ENCODE peak calls at places on chromosomes 1 and 21, in five cellular contexts. One of them, this sample, is unnamed.

GRCh38 chr1:107003972-107004371 is 52.5 kb upstream of the PRMT6 start:
- DNase-seq in stimulated activated CD8-positive, alpha-beta memory T cell treated with anti-CD3 and anti-CD28 coated beads, Interleukin-4, amount 100 ng/mL, for 1 hour: no peak
- DNase-seq in H4: no peak
- DNase-seq in psoas muscle: no peak
- DNase-seq in WTC11: no peak
- DNase-seq in this sample: no peak

GRCh38 chr1:54807756-54808155 is 6.6 kb upstream of the TTC22 start:
- DNase-seq in stimulated activated CD8-positive, alpha-beta memory T cell treated with anti-CD3 and anti-CD28 coated beads, Interleukin-4, amount 100 ng/mL, for 1 hour: no peak
- DNase-seq in H4: no peak
- DNase-seq in psoas muscle: no peak
- DNase-seq in WTC11: no peak
- DNase-seq in this sample: no peak

GRCh38 chr1:100767176-100767876 is 47.8 kb downstream of the VCAM1 start:
- DNase-seq in stimulated activated CD8-positive, alpha-beta memory T cell treated with anti-CD3 and anti-CD28 coated beads, Interleukin-4, amount 100 ng/mL, for 1 hour: no peak
- DNase-seq in H4: no peak
- DNase-seq in psoas muscle: no peak
- DNase-seq in WTC11: no peak
- DNase-seq in this sample: no peak

GRCh38 chr21:44960141-44961092 is 20.6 kb downstream of the SLX9 start:
- DNase-seq in stimulated activated CD8-positive, alpha-beta memory T cell treated with anti-CD3 and anti-CD28 coated beads, Interleukin-4, amount 100 ng/mL, for 1 hour: no peak
- DNase-seq in H4: no peak
- DNase-seq in psoas muscle: peak; percentile 48
- DNase-seq in WTC11: no peak
- DNase-seq in this sample: no peak

GRCh38 chr1:18581420-18581880 is 49.2 kb upstream of the PAX7 start:
- DNase-seq in stimulated activated CD8-positive, alpha-beta memory T cell treated with anti-CD3 and anti-CD28 coated beads, Interleukin-4, amount 100 ng/mL, for 1 hour: no peak
- DNase-seq in H4: peak; percentile 29
- DNase-seq in psoas muscle: peak; percentile 56
- DNase-seq in WTC11: peak; percentile 81
- DNase-seq in this sample: no peak

GRCh38 chr1:220689696-220690095 is 467 bp upstream of the C1orf115 start:
- DNase-seq in stimulated activated CD8-positive, alpha-beta memory T cell treated with anti-CD3 and anti-CD28 coated beads, Interleukin-4, amount 100 ng/mL, for 1 hour: no peak
- DNase-seq in H4: no peak
- DNase-seq in psoas muscle: no peak
- DNase-seq in WTC11: no peak
- DNase-seq in this sample: no peak

GRCh38 chr1:58310881-58311280 is 235.6 kb downstream of the OMA1 start:
- DNase-seq in stimulated activated CD8-positive, alpha-beta memory T cell treated with anti-CD3 and anti-CD28 coated beads, Interleukin-4, amount 100 ng/mL, for 1 hour: no peak
- DNase-seq in H4: no peak
- DNase-seq in psoas muscle: no peak
- DNase-seq in WTC11: no peak
- DNase-seq in this sample: no peak

GRCh38 chr1:3668585-3669300 is 16.4 kb downstream of the TP73 start:
- DNase-seq in stimulated activated CD8-positive, alpha-beta memory T cell treated with anti-CD3 and anti-CD28 coated beads, Interleukin-4, amount 100 ng/mL, for 1 hour: no peak
- DNase-seq in H4: peak; percentile 63
- DNase-seq in psoas muscle: peak; percentile 93
- DNase-seq in WTC11: peak; percentile 75
- DNase-seq in this sample: no peak

GRCh38 chr1:181251001-181251712 is 162.7 kb downstream of the IER5 start:
- DNase-seq in stimulated activated CD8-positive, alpha-beta memory T cell treated with anti-CD3 and anti-CD28 coated beads, Interleukin-4, amount 100 ng/mL, for 1 hour: no peak
- DNase-seq in H4: no peak
- DNase-seq in psoas muscle: no peak
- DNase-seq in WTC11: no peak
- DNase-seq in this sample: peak; percentile 71

GRCh38 chr21:41289431-41289830 is 27.2 kb upstream of the FAM3B start:
- DNase-seq in stimulated activated CD8-positive, alpha-beta memory T cell treated with anti-CD3 and anti-CD28 coated beads, Interleukin-4, amount 100 ng/mL, for 1 hour: no peak
- DNase-seq in H4: no peak
- DNase-seq in psoas muscle: no peak
- DNase-seq in WTC11: peak; percentile 34
- DNase-seq in this sample: no peak